ENCODE peak calls at places on chromosomes 13 and 19, in four cellular contexts. E is K562, Y is GM12878, D is HL-60. R is an unnamed sample.

GRCh38 chr13:97222934-97223710 is 989 bp downstream of the MBNL2 start:
- DNase-seq in E (no peak), Y (no peak), D (no peak), R (no peak)

GRCh38 chr13:36736119-36736726 is 62.4 kb downstream of the SERTM1 start:
- DNase-seq in E (peak; percentile 32), Y (no peak), D (peak; percentile 7), R (peak; percentile 2)

GRCh38 chr13:40453666-40454030 is 212.8 kb downstream of the FOXO1 start:
- DNase-seq in E (no peak), Y (no peak), D (no peak), R (no peak)

GRCh38 chr13:44972956-44973581 is 16.2 kb downstream of the NUFIP1 start:
- DNase-seq in E (peak; percentile 9), Y (no peak), D (no peak), R (no peak)

GRCh38 chr19:4633140-4633967 is 6.0 kb upstream of the TNFAIP8L1 start:
- DNase-seq in E (peak; percentile 82), Y (peak; percentile 16), D (peak; percentile 80), R (no peak)

GRCh38 chr19:44856438-44857083 is 10.5 kb downstream of the NECTIN2 start:
- DNase-seq in E (peak; percentile 39), Y (no peak), D (peak; percentile 36), R (no peak)

GRCh38 chr19:58468216-58468839 is 1.4 kb downstream of the ZNF324 start:
- DNase-seq in E (no peak), Y (no peak), D (no peak), R (no peak)

GRCh38 chr19:39093761-39094160 is 9.6 kb downstream of the ACP7 start:
- DNase-seq in E (no peak), Y (no peak), D (no peak), R (no peak)

GRCh38 chr19:1141944-1142343 is 32.1 kb downstream of the SBNO2 start:
- DNase-seq in E (no peak), Y (no peak), D (no peak), R (no peak)

GRCh38 chr13:107907065-107907464 is 308.3 kb downstream of the LIG4 start:
- DNase-seq in E (no peak), Y (no peak), D (no peak), R (no peak)

GRCh38 chr19:54203151-54203611 is 2.5 kb downstream of the RPS9 start:
- DNase-seq in E (no peak), Y (no peak), D (no peak), R (no peak)

GRCh38 chr13:93450226-93450625 is 223.6 kb downstream of the GPC6 start:
- DNase-seq in E (no peak), Y (no peak), D (no peak), R (no peak)

GRCh38 chr19:42433503-42434260 is 6.5 kb upstream of the LIPE start:
- DNase-seq in E (peak; percentile 70), Y (no peak), D (no peak), R (no peak)

GRCh38 chr19:43778651-43779050 is 2.1 kb downstream of the KCNN4 start:
- DNase-seq in E (no peak), Y (no peak), D (no peak), R (no peak)

GRCh38 chr19:42246143-42246868 is 3.9 kb upstream of the GSK3A start:
- DNase-seq in E (peak; percentile 48), Y (no peak), D (no peak), R (no peak)

GRCh38 chr19:40610396-40611064 is 9.4 kb downstream of the LTBP4 start:
- DNase-seq in E (no peak), Y (no peak), D (no peak), R (no peak)

GRCh38 chr13:40430234-40430633 is 236.2 kb downstream of the FOXO1 start:
- DNase-seq in E (no peak), Y (no peak), D (no peak), R (no peak)

GRCh38 chr19:2034729-2035589 is 16.1 kb downstream of the MKNK2 start:
- DNase-seq in E (peak; percentile 94), Y (no peak), D (no peak), R (no peak)

GRCh38 chr13:51066091-51066831 is 44.8 kb downstream of the C13orf42 start:
- DNase-seq in E (no peak), Y (no peak), D (no peak), R (no peak)

GRCh38 chr19:8641908-8642547 is 11.6 kb downstream of the NFILZ start:
- DNase-seq in E (peak; percentile 57), Y (no peak), D (peak; percentile 39), R (no peak)

GRCh38 chr19:5913739-5914357 is at the start of gene CAPS:
- DNase-seq in E (no peak), Y (no peak), D (no peak), R (no peak)

GRCh38 chr13:38630780-38631179 is 56.1 kb upstream of the FREM2 start:
- DNase-seq in E (no peak), Y (no peak), D (no peak), R (no peak)

GRCh38 chr13:87274209-87274819 is 396.9 kb upstream of the SLITRK5 start:
- DNase-seq in E (no peak), Y (no peak), D (peak; percentile 1), R (peak; percentile 0)

GRCh38 chr13:43368003-43368402 is 344.6 kb downstream of the DNAJC15 start:
- DNase-seq in E (no peak), Y (no peak), D (no peak), R (no peak)

GRCh38 chr13:19910336-19911072 is 47.1 kb upstream of the ZMYM5 start:
- DNase-seq in E (no peak), Y (no peak), D (no peak), R (no peak)

GRCh38 chr19:36100476-36100875 is 10.5 kb upstream of the OVOL3 start:
- DNase-seq in E (no peak), Y (no peak), D (no peak), R (no peak)

GRCh38 chr13:99310382-99311031 is 3.3 kb upstream of the GPR183 start:
- DNase-seq in E (no peak), Y (no peak), D (peak; percentile 68), R (no peak)

GRCh38 chr19:49755956-49756355 is 7.2 kb downstream of the TSKS start:
- DNase-seq in E (no peak), Y (no peak), D (no peak), R (no peak)

GRCh38 chr19:10285393-10285792 is 1.4 kb upstream of the ICAM4 start:
- DNase-seq in E (no peak), Y (no peak), D (no peak), R (no peak)

GRCh38 chr13:35309711-35310110 is 166.8 kb downstream of the MAB21L1 start:
- DNase-seq in E (no peak), Y (no peak), D (no peak), R (no peak)

GRCh38 chr19:604355-604754 is 14.7 kb downstream of the HCN2 start:
- DNase-seq in E (peak; percentile 85), Y (no peak), D (no peak), R (peak; percentile 66)

GRCh38 chr13:108269601-108270328 is at the start of gene TNFSF13B:
- DNase-seq in E (no peak), Y (peak; percentile 74), D (peak; percentile 64), R (peak; percentile 20)

GRCh38 chr19:18253716-18254115 is 20.5 kb downstream of the IQCN start:
- DNase-seq in E (no peak), Y (no peak), D (no peak), R (no peak)

GRCh38 chr13:44866512-44866911 is 122.8 kb downstream of the NUFIP1 start:
- DNase-seq in E (no peak), Y (no peak), D (no peak), R (no peak)

GRCh38 chr13:101751488-101751887 is 299.0 kb downstream of the ITGBL1 start:
- DNase-seq in E (no peak), Y (no peak), D (no peak), R (no peak)

GRCh38 chr19:32675720-32676185 is at the start of gene RGS9BP:
- DNase-seq in E (peak; percentile 83), Y (no peak), D (peak; percentile 54), R (no peak)

GRCh38 chr19:44951179-44952159 is 3.7 kb upstream of the CLPTM1 start:
- DNase-seq in E (peak; percentile 75), Y (no peak), D (peak; percentile 51), R (peak; percentile 59)

GRCh38 chr13:42272115-42272756 is at the start of gene AKAP11:
- DNase-seq in E (no peak), Y (no peak), D (no peak), R (no peak)

GRCh38 chr19:48473161-48473966 is 4.2 kb downstream of the CYTH2 start:
- DNase-seq in E (no peak), Y (no peak), D (no peak), R (no peak)

GRCh38 chr13:78121459-78122348 is 203.1 kb upstream of the EDNRB start:
- DNase-seq in E (peak; percentile 28), Y (peak; percentile 28), D (peak; percentile 33), R (no peak)
- TF ChIP-seq SPI1 in E (no peak), Y (no peak), D (peak; percentile 28), R (no peak)

GRCh38 chr13:46113596-46113995 is 8.8 kb upstream of the CPB2 start:
- DNase-seq in E (no peak), Y (no peak), D (no peak), R (no peak)
- TF ChIP-seq SPI1 in E (no peak), Y (no peak), D (no peak), R (no peak)

GRCh38 chr13:71603255-71603654 is 263.7 kb downstream of the DACH1 start:
- DNase-seq in E (no peak), Y (no peak), D (no peak), R (no peak)

GRCh38 chr13:71605744-71606143 is 261.3 kb downstream of the DACH1 start:
- DNase-seq in E (no peak), Y (no peak), D (no peak), R (no peak)

GRCh38 chr13:71607575-71607974 is 259.4 kb downstream of the DACH1 start:
- DNase-seq in E (no peak), Y (no peak), D (no peak), R (no peak)

GRCh38 chr13:71606818-71607217 is 260.2 kb downstream of the DACH1 start:
- DNase-seq in E (no peak), Y (no peak), D (no peak), R (no peak)

GRCh38 chr13:71602327-71602726 is 264.7 kb downstream of the DACH1 start:
- DNase-seq in E (no peak), Y (no peak), D (no peak), R (no peak)
- TF ChIP-seq SPI1 in E (no peak), Y (no peak), D (no peak), R (no peak)

GRCh38 chr13:110571897-110572777 is 10.6 kb upstream of the RAB20 start:
- DNase-seq in E (no peak), Y (no peak), D (no peak), R (no peak)
- TF ChIP-seq SPI1 in E (no peak), Y (no peak), D (no peak), R (no peak)

GRCh38 chr13:49926019-49926418 is 10.1 kb downstream of the SPRYD7 start:
- DNase-seq in E (no peak), Y (no peak), D (no peak), R (no peak)
- TF ChIP-seq SPI1 in E (no peak), Y (no peak), D (no peak), R (no peak)

GRCh38 chr19:14315433-14315832 is 65.8 kb upstream of the ADGRE5 start:
- DNase-seq in E (no peak), Y (no peak), D (no peak), R (no peak)

GRCh38 chr19:14305706-14306105 is 75.5 kb upstream of the ADGRE5 start:
- DNase-seq in E (no peak), Y (no peak), D (no peak), R (no peak)

GRCh38 chr19:14310055-14310454 is 71.2 kb upstream of the ADGRE5 start:
- DNase-seq in E (no peak), Y (peak; percentile 68), D (no peak), R (no peak)
- TF ChIP-seq SPI1 in E (no peak), Y (no peak), D (no peak), R (no peak)

R was measured in GM12891.